ENCODE peak calls at places on chromosomes 5 and 9, in eight cellular contexts. One of them, this sample, is unnamed.

GRCh38 chr5:178786424-178786823 is 56.0 kb upstream of the ZNF354A start:
- DNase-seq in PC-3: no peak
- DNase-seq in PC-9: no peak
- DNase-seq in H9: no peak
- DNase-seq in IMR-90: no peak
- DNase-seq in Panc1: no peak
- DNase-seq in uterus: no peak
- DNase-seq in GM12878: no peak
- DNase-seq in this sample: no peak

GRCh38 chr9:107491081-107492053 is 1.8 kb upstream of the KLF4 start:
- DNase-seq in Panc1: no peak
- DNase-seq in PC-9: no peak
- DNase-seq in PC-3: no peak
- DNase-seq in IMR-90: no peak
- DNase-seq in H9: peak; percentile 39
- DNase-seq in GM12878: no peak
- DNase-seq in uterus: peak; percentile 50
- DNase-seq in this sample: no peak

GRCh38 chr5:132003982-132004381 is 7.5 kb downstream of the ACSL6 start:
- DNase-seq in PC-3: no peak
- DNase-seq in IMR-90: no peak
- DNase-seq in H9: no peak
- DNase-seq in Panc1: no peak
- DNase-seq in PC-9: no peak
- DNase-seq in GM12878: no peak
- DNase-seq in uterus: no peak
- DNase-seq in this sample: no peak

GRCh38 chr5:171616002-171616780 is 169.4 kb upstream of the SMIM23 start:
- DNase-seq in PC-3: no peak
- DNase-seq in uterus: no peak
- DNase-seq in GM12878: no peak
- DNase-seq in IMR-90: no peak
- DNase-seq in Panc1: no peak
- DNase-seq in PC-9: no peak
- DNase-seq in H9: no peak
- DNase-seq in this sample: no peak

GRCh38 chr5:34486160-34486765 is 169.9 kb upstream of the RAI14 start:
- DNase-seq in PC-3: peak; percentile 94
- DNase-seq in GM12878: no peak
- DNase-seq in uterus: peak; percentile 86
- DNase-seq in Panc1: peak; percentile 78
- DNase-seq in IMR-90: peak; percentile 88
- DNase-seq in PC-9: peak; percentile 78
- DNase-seq in H9: peak; percentile 84
- DNase-seq in this sample: peak; percentile 44

GRCh38 chr9:128635266-128636023 is 21.2 kb downstream of the DYNC2I2 start:
- DNase-seq in PC-9: peak; percentile 95
- DNase-seq in Panc1: peak; percentile 66
- DNase-seq in GM12878: no peak
- DNase-seq in uterus: peak; percentile 87
- DNase-seq in PC-3: peak; percentile 97
- DNase-seq in IMR-90: peak; percentile 94
- DNase-seq in H9: peak; percentile 96
- DNase-seq in this sample: no peak

GRCh38 chr9:31799953-31800609 is 584.4 kb upstream of the ACO1 start:
- DNase-seq in Panc1: no peak
- DNase-seq in uterus: no peak
- DNase-seq in IMR-90: no peak
- DNase-seq in PC-3: peak; percentile 41
- DNase-seq in GM12878: peak; percentile 4
- DNase-seq in H9: peak; percentile 50
- DNase-seq in PC-9: peak; percentile 36
- DNase-seq in this sample: no peak

GRCh38 chr9:70924905-70925547 is 196.4 kb downstream of the TRPM3 start:
- DNase-seq in H9: peak; percentile 36
- DNase-seq in PC-9: no peak
- DNase-seq in Panc1: peak; percentile 10
- DNase-seq in IMR-90: peak; percentile 84
- DNase-seq in GM12878: no peak
- DNase-seq in uterus: no peak
- DNase-seq in PC-3: peak; percentile 52
- DNase-seq in this sample: no peak

GRCh38 chr5:68730220-68731010 is 363.4 kb upstream of the SLC30A5 start:
- DNase-seq in GM12878: no peak
- DNase-seq in H9: no peak
- DNase-seq in Panc1: peak; percentile 22
- DNase-seq in uterus: peak; percentile 52
- DNase-seq in IMR-90: peak; percentile 75
- DNase-seq in PC-9: no peak
- DNase-seq in PC-3: no peak
- DNase-seq in this sample: no peak

GRCh38 chr5:73911761-73912393 is 285.9 kb downstream of the ARHGEF28 start:
- DNase-seq in PC-9: no peak
- DNase-seq in IMR-90: peak; percentile 41
- DNase-seq in H9: no peak
- DNase-seq in uterus: no peak
- DNase-seq in PC-3: no peak
- DNase-seq in Panc1: no peak
- DNase-seq in GM12878: no peak
- DNase-seq in this sample: no peak

GRCh38 chr5:37165761-37166160 is 83.4 kb downstream of the CPLANE1 start:
- DNase-seq in Panc1: no peak
- DNase-seq in PC-3: no peak
- DNase-seq in IMR-90: no peak
- DNase-seq in PC-9: no peak
- DNase-seq in H9: no peak
- DNase-seq in uterus: no peak
- DNase-seq in GM12878: no peak
- DNase-seq in this sample: no peak

GRCh38 chr5:91378683-91379601 is 4.2 kb downstream of the ARRDC3 start:
- DNase-seq in GM12878: no peak
- DNase-seq in H9: no peak
- DNase-seq in Panc1: no peak
- DNase-seq in IMR-90: no peak
- DNase-seq in uterus: no peak
- DNase-seq in PC-9: no peak
- DNase-seq in PC-3: peak; percentile 14
- DNase-seq in this sample: no peak

GRCh38 chr5:516980-517379 is 7.3 kb downstream of the SLC9A3 start:
- DNase-seq in PC-9: no peak
- DNase-seq in PC-3: no peak
- DNase-seq in IMR-90: no peak
- DNase-seq in Panc1: no peak
- DNase-seq in H9: no peak
- DNase-seq in GM12878: no peak
- DNase-seq in uterus: no peak
- DNase-seq in this sample: no peak

GRCh38 chr9:3922846-3923245 is 377.0 kb downstream of the GLIS3 start:
- DNase-seq in PC-9: no peak
- DNase-seq in uterus: no peak
- DNase-seq in H9: no peak
- DNase-seq in PC-3: no peak
- DNase-seq in IMR-90: no peak
- DNase-seq in Panc1: no peak
- DNase-seq in GM12878: no peak
- DNase-seq in this sample: no peak

GRCh38 chr9:18743421-18743820 is 269.5 kb downstream of the ADAMTSL1 start:
- DNase-seq in GM12878: no peak
- DNase-seq in H9: no peak
- DNase-seq in uterus: no peak
- DNase-seq in IMR-90: no peak
- DNase-seq in PC-9: no peak
- DNase-seq in PC-3: no peak
- DNase-seq in Panc1: no peak
- DNase-seq in this sample: no peak

GRCh38 chr5:133338504-133339355 is 273.6 kb downstream of the FSTL4 start:
- DNase-seq in PC-9: no peak
- DNase-seq in Panc1: no peak
- DNase-seq in uterus: no peak
- DNase-seq in IMR-90: no peak
- DNase-seq in H9: no peak
- DNase-seq in PC-3: no peak
- DNase-seq in GM12878: no peak
- DNase-seq in this sample: no peak

GRCh38 chr9:131678499-131679111 is 61.3 kb downstream of the RAPGEF1 start:
- DNase-seq in Panc1: peak; percentile 83
- DNase-seq in PC-9: peak; percentile 93
- DNase-seq in PC-3: peak; percentile 92
- DNase-seq in uterus: peak; percentile 69
- DNase-seq in IMR-90: peak; percentile 98
- DNase-seq in H9: no peak
- DNase-seq in GM12878: peak; percentile 87
- DNase-seq in this sample: peak; percentile 76

GRCh38 chr9:97895695-97896332 is 26.5 kb downstream of the TRMO start:
- DNase-seq in H9: peak; percentile 81
- DNase-seq in Panc1: no peak
- DNase-seq in PC-9: no peak
- DNase-seq in IMR-90: peak; percentile 15
- DNase-seq in GM12878: no peak
- DNase-seq in PC-3: peak; percentile 53
- DNase-seq in uterus: no peak
- DNase-seq in this sample: no peak

DNA sequence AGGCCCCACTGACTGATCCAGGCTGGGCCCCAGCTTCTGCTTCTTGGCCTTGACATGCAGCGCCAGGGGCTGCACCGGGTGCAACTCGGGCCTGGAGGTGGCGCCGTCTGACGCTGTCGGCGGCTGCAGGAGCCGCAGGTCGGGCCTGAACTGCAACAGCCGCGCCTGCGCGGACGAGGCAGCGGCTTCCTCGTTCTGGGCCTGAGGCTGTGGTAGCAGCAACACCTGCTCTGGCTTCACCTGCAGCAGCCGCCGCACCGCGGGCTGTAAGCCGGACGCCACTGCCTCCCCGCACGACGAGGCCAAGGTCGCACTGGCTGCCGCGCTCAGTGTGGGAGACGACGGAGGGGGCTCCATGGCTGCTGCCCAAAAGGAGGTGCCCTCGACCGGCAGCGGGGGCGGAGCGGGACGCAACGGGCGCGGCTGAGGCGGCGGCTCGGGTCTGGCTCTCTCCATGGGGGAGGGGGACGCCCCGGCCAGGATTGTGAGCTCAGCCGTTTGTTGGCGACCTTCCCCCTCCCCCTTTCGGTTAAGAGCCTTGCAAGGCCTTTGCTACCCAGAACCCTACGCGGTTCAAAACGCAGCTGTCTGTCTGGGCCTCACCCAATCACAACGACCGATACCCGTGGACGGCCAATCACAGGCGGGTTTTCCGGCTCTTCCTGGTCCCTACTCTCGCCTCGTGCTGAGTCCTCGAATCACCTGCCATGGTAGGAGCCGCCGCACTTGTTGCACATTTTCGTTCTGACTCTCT is 438 bp downstream of the SOX30 start:
- DNase-seq in uterus: peak; percentile 35
- DNase-seq in PC-9: no peak
- DNase-seq in PC-3: no peak
- DNase-seq in GM12878: peak; percentile 21
- DNase-seq in Panc1: no peak
- DNase-seq in H9: peak; percentile 85
- DNase-seq in IMR-90: no peak
- DNase-seq in this sample: peak; percentile 79
- TF ChIP-seq CTCF in uterus: no peak
- TF ChIP-seq CTCF in PC-9: no peak
- TF ChIP-seq CTCF in PC-3: no peak
- TF ChIP-seq CTCF in GM12878: peak; percentile 29
- TF ChIP-seq CTCF in Panc1: no peak
- TF ChIP-seq CTCF in H9: peak; percentile 47
- TF ChIP-seq CTCF in IMR-90: no peak
- TF ChIP-seq CTCF in this sample: peak; percentile 51

GRCh38 chr5:127163750-127164149 is 90.4 kb upstream of the C5orf63 start:
- DNase-seq in H9: no peak
- DNase-seq in uterus: no peak
- DNase-seq in IMR-90: no peak
- DNase-seq in Panc1: no peak
- DNase-seq in GM12878: no peak
- DNase-seq in PC-3: no peak
- DNase-seq in PC-9: no peak
- DNase-seq in this sample: no peak
- H3K27ac ChIP-seq in H9: no peak overlapping the region
- H3K27ac ChIP-seq in uterus: no peak overlapping the region
- H3K27ac ChIP-seq in IMR-90: no peak overlapping the region
- H3K27ac ChIP-seq in Panc1: no peak overlapping the region
- H3K27ac ChIP-seq in GM12878: no peak overlapping the region
- H3K27ac ChIP-seq in PC-3: no peak overlapping the region
- H3K27ac ChIP-seq in PC-9: no peak overlapping the region
- H3K27ac ChIP-seq in this sample: no peak overlapping the region

GRCh38 chr5:72353046-72353445 is 32.9 kb downstream of the PTCD2 start:
- DNase-seq in GM12878: no peak
- DNase-seq in Panc1: no peak
- DNase-seq in IMR-90: peak; percentile 95
- DNase-seq in PC-3: peak; percentile 30
- DNase-seq in PC-9: no peak
- DNase-seq in uterus: no peak
- DNase-seq in H9: no peak
- DNase-seq in this sample: no peak

GRCh38 chr5:72356361-72356760 is 36.2 kb downstream of the PTCD2 start:
- DNase-seq in PC-3: no peak
- DNase-seq in uterus: no peak
- DNase-seq in IMR-90: no peak
- DNase-seq in H9: no peak
- DNase-seq in Panc1: no peak
- DNase-seq in PC-9: no peak
- DNase-seq in GM12878: no peak
- DNase-seq in this sample: no peak

GRCh38 chr5:72358925-72359324 is 38.8 kb downstream of the PTCD2 start:
- DNase-seq in uterus: no peak
- DNase-seq in Panc1: no peak
- DNase-seq in IMR-90: no peak
- DNase-seq in PC-9: no peak
- DNase-seq in H9: no peak
- DNase-seq in PC-3: no peak
- DNase-seq in GM12878: no peak
- DNase-seq in this sample: no peak

GRCh38 chr5:72355706-72356299 is 35.6 kb downstream of the PTCD2 start:
- DNase-seq in GM12878: no peak
- DNase-seq in Panc1: no peak
- DNase-seq in IMR-90: peak; percentile 22
- DNase-seq in PC-9: no peak
- DNase-seq in H9: peak; percentile 45
- DNase-seq in uterus: no peak
- DNase-seq in PC-3: peak; percentile 61
- DNase-seq in this sample: no peak
- TF ChIP-seq CTCF in GM12878: peak; percentile 33
- TF ChIP-seq CTCF in Panc1: peak; percentile 81
- TF ChIP-seq CTCF in IMR-90: peak; percentile 40
- TF ChIP-seq CTCF in PC-9: peak; percentile 50
- TF ChIP-seq CTCF in H9: peak; percentile 71
- TF ChIP-seq CTCF in uterus: peak; percentile 37
- TF ChIP-seq CTCF in PC-3: peak; percentile 75
- TF ChIP-seq CTCF in this sample: no peak

DNA sequence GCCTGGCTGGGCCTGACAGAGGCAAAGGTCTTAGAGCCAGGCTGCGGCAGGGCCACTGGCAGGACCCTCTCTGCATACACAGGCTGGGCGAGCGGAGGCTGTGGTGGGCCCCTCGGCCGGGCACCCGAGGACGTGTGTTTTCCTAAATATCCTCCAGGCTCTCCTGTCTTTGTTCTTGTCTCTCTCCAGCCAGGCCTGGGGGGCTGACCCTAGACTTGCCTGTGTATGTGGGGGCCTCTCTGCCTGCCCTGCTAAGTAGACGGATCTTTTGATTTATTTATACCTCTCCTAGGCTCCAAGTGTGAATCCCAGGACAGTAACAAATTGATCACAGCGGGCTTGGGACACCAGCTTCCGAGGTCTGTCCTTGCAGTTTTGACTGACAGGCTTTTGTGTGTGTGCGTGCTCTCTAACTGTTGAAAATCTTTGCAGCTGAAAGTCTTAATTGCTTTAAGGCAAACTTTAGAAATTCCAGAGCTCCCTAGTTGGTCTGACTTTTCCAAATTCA is 1.1 kb downstream of the NEK6 start:
- DNase-seq in PC-3: peak; percentile 2
- DNase-seq in IMR-90: no peak
- DNase-seq in GM12878: no peak
- DNase-seq in PC-9: no peak
- DNase-seq in H9: peak; percentile 55
- DNase-seq in Panc1: no peak
- DNase-seq in uterus: no peak
- DNase-seq in this sample: no peak
- H3K27ac ChIP-seq in PC-3: peak overlapping the region; percentile 73
- H3K27ac ChIP-seq in IMR-90: peak overlapping the region; percentile 99
- H3K27ac ChIP-seq in GM12878: peak overlapping the region; percentile 88
- H3K27ac ChIP-seq in PC-9: peak overlapping the region; percentile 72
- H3K27ac ChIP-seq in H9: no peak overlapping the region
- H3K27ac ChIP-seq in Panc1: peak overlapping the region; percentile 98
- H3K27ac ChIP-seq in uterus: peak overlapping the region; percentile 81
- H3K27ac ChIP-seq in this sample: no peak overlapping the region